ENCODE peak calls at places on chromosomes 12 and 14, in four cellular contexts. C is A549, F is WTC11, Q is K562. V is an unnamed sample.

GRCh38 chr12:94644622-94645021 is 5.7 kb downstream of the TMCC3 start:
- DNase-seq in C (no peak), F (no peak), Q (no peak), V (no peak)

GRCh38 chr12:79206871-79207270 is 342.3 kb downstream of the SYT1 start:
- DNase-seq in F (no peak), Q (no peak), C (peak), V (no peak)

GRCh38 chr12:89451876-89452275 is 72.7 kb downstream of the GALNT4 start:
- DNase-seq in Q (no peak), F (peak), C (no peak), V (no peak)

GRCh38 chr14:60649815-60650381 is 621 bp upstream of the SIX1 start:
- DNase-seq in Q (no peak), C (peak), F (peak), V (no peak)

GRCh38 chr14:105005929-105006830 is 14.7 kb downstream of the CDCA4 start:
- DNase-seq in Q (no peak), C (no peak), F (no peak), V (no peak)

GRCh38 chr14:96662116-96662901 is 134.9 kb upstream of the VRK1 start:
- DNase-seq in C (peak), F (no peak), Q (no peak), V (no peak)

GRCh38 chr12:56007892-56008471 is 10.9 kb downstream of the SUOX start:
- DNase-seq in F (no peak), C (no peak), Q (no peak), V (no peak)

GRCh38 chr14:36660736-36661505 is 739 bp upstream of the PAX9 start:
- DNase-seq in Q (no peak), C (no peak), F (peak), V (no peak)

GRCh38 chr14:31717294-31718085 is 156.3 kb downstream of the NUBPL start:
- DNase-seq in C (no peak), F (no peak), Q (no peak), V (peak)

GRCh38 chr12:9925746-9926393 is 6.3 kb downstream of the CLEC2A start:
- DNase-seq in F (peak), Q (no peak), C (peak), V (peak)

GRCh38 chr12:51970904-51971646 is 19.6 kb downstream of the ACVR1B start:
- DNase-seq in C (peak), F (peak), Q (peak), V (peak)

GRCh38 chr14:59116984-59117415 is 71.5 kb upstream of the DAAM1 start:
- DNase-seq in Q (no peak), F (no peak), C (no peak), V (no peak)

GRCh38 chr12:120234643-120235368 is 30.7 kb downstream of the PXN start:
- DNase-seq in F (peak), C (peak), Q (peak), V (peak)

GRCh38 chr14:55267816-55268215 is 3.4 kb upstream of the FBXO34 start:
- DNase-seq in Q (no peak), C (no peak), F (no peak), V (no peak)

GRCh38 chr14:86712176-86712575 is 1182.2 kb downstream of the FLRT2 start:
- DNase-seq in Q (no peak), F (no peak), C (no peak), V (peak)

GRCh38 chr14:93747102-93747501 is 41.2 kb downstream of the PRIMA1 start:
- DNase-seq in F (no peak), C (no peak), Q (no peak), V (no peak)

GRCh38 chr14:24075485-24076301 is 4.3 kb downstream of the CPNE6 start:
- DNase-seq in F (no peak), C (no peak), Q (no peak), V (no peak)

GRCh38 chr14:100074431-100075100 is 9.3 kb downstream of the EVL start:
- DNase-seq in C (no peak), Q (no peak), F (no peak), V (no peak)

GRCh38 chr12:56220611-56221232 is 1.0 kb downstream of the RNF41 start:
- DNase-seq in Q (no peak), F (no peak), C (no peak), V (no peak)

GRCh38 chr14:22819191-22819988 is 4.2 kb upstream of the SLC7A7 start:
- DNase-seq in F (peak), Q (no peak), C (peak), V (peak)

GRCh38 chr12:122006186-122006926 is 15.3 kb upstream of the BCL7A start:
- DNase-seq in C (no peak), Q (no peak), F (no peak), V (no peak)

GRCh38 chr12:42810006-42810405 is 220.5 kb upstream of the PRICKLE1 start:
- DNase-seq in C (no peak), F (no peak), Q (no peak), V (no peak)

GRCh38 chr12:13628067-13628466 is 353.3 kb downstream of the GRIN2B start:
- DNase-seq in F (peak), Q (no peak), C (no peak), V (no peak)

GRCh38 chr12:130335517-130336392 is 1.9 kb upstream of the PIWIL1 start:
- DNase-seq in C (peak), F (no peak), Q (peak), V (peak)

GRCh38 chr12:110224379-110225304 is 56.4 kb upstream of the ATP2A2 start:
- DNase-seq in F (no peak), Q (no peak), C (peak), V (peak)

GRCh38 chr12:43807361-43807760 is 1.2 kb upstream of the TWF1 start:
- DNase-seq in Q (no peak), C (no peak), F (no peak), V (no peak)

GRCh38 chr14:67440513-67440912 is 28.5 kb upstream of the PLEK2 start:
- DNase-seq in C (no peak), F (no peak), Q (no peak), V (no peak)

GRCh38 chr12:34236073-34236472 is 213.8 kb downstream of the ALG10 start:
- DNase-seq in C (no peak), F (no peak), Q (no peak), V (no peak)

GRCh38 chr12:70918321-70918720 is 2.2 kb downstream of the PTPRR start:
- DNase-seq in Q (no peak), F (no peak), C (no peak), V (no peak)

GRCh38 chr14:64421166-64421565 is 33.0 kb downstream of the MTHFD1 start:
- DNase-seq in C (peak), F (no peak), Q (no peak), V (no peak)

GRCh38 chr14:89947344-89947743 is 7.2 kb downstream of the EFCAB11 start:
- DNase-seq in Q (no peak), C (no peak), F (no peak), V (no peak)

DNA sequence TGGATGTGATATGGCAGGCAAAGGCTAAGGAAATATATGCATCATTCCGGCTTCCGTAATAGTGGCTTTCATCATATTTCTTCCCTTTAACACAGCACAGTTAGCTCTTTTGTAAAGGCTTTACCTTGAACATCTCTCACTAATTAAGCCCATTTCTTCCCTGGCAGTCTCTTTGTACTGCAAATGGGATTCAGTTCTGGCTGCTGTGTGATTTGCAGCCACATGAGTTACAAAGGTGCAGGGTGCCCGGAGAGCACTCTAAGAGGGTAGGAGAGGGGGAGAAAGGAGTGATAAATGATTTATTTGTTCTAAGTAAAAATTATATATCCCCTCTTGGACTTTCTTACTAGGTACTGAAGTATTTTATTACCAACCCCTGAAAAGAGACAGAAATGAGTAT is 232.1 kb upstream of the CCDC196 start:
- DNase-seq in F (no peak), C (no peak), Q (no peak), V (no peak)
- TF ChIP-seq NR3C1 in F (no peak), C (no peak), Q (no peak), V (no peak)

GRCh38 chr12:68432622-68433021 is 100.5 kb upstream of the MDM1 start:
- DNase-seq in F (no peak), Q (no peak), C (no peak), V (no peak)

GRCh38 chr12:68434391-68435007 is 102.3 kb upstream of the MDM1 start:
- DNase-seq in C (no peak), Q (no peak), F (no peak), V (no peak)

GRCh38 chr12:68439368-68440045 is 107.3 kb upstream of the MDM1 start:
- DNase-seq in Q (no peak), F (no peak), C (no peak), V (no peak)

GRCh38 chr12:68435238-68435637 is 103.1 kb upstream of the MDM1 start:
- DNase-seq in C (no peak), F (no peak), Q (no peak), V (no peak)

GRCh38 chr12:68435816-68436215 is 103.7 kb upstream of the MDM1 start:
- DNase-seq in C (peak), F (no peak), Q (no peak), V (no peak)
- TF ChIP-seq NR3C1 in C (no peak), F (no peak), Q (no peak), V (no peak)

GRCh38 chr14:72611506-72611905 is 282.4 kb downstream of the DPF3 start:
- DNase-seq in C (no peak), F (no peak), Q (no peak), V (no peak)
- TF ChIP-seq NR3C1 in C (no peak), F (no peak), Q (no peak), V (no peak)

DNA sequence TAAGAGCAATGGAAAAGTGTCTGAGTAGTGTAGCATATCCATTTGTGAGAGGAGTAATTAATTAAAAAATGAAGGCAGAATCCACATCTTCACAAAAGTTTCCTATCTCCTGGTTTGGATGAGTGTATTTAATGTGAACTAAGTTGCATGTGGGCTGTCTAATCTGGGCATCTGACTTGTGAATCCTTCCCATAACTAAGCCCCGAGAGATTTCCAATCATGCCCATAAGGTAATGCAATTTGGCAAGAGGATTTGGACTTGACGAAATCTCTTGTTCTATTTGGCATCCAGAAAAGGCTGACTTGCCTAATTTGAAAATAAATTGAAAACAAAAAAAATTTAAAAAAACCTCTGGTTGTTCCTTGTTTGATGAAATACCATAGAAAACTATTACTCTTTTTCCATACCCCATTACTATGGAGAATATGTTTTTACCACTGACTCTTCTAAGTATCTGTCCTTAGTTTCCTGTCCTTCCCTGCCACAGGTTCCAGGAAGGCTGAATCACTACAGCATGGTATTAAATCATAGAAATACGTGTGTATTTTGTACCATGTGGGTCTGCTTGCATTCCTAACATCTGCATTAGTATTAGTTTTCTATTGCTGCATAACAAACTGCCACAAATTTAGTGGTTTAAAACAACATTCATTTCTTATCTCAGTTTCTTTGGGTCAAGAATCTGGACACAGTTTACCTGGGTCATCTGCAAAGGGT is 48.4 kb downstream of the ETV6 start:
- DNase-seq in F (no peak), Q (no peak), C (no peak), V (no peak)
- TF ChIP-seq NR3C1 in F (no peak), Q (no peak), C (no peak), V (no peak)

DNA sequence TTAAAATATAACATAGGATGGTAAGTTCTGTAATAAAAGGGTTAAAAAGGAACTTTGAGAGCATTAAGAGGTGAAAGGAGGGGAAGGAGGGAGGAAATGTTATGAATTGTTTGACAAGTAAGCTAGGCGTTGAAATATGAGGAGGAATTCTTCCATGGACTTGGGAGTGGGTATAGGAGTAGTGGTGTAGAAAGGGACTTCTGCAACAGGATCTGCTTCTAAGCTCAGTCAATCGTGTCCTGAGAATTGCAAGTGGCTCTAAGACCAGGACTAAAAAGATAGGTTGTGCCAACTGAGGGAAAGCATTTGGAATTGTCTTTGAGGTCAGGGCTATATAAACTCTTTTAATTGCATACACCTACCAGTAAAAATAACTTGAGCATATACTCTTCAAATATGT is 74.1 kb upstream of the SLC38A2 start:
- DNase-seq in C (no peak), Q (no peak), F (no peak), V (no peak)
- TF ChIP-seq NR3C1 in C (no peak), Q (no peak), F (no peak), V (no peak)

DNA sequence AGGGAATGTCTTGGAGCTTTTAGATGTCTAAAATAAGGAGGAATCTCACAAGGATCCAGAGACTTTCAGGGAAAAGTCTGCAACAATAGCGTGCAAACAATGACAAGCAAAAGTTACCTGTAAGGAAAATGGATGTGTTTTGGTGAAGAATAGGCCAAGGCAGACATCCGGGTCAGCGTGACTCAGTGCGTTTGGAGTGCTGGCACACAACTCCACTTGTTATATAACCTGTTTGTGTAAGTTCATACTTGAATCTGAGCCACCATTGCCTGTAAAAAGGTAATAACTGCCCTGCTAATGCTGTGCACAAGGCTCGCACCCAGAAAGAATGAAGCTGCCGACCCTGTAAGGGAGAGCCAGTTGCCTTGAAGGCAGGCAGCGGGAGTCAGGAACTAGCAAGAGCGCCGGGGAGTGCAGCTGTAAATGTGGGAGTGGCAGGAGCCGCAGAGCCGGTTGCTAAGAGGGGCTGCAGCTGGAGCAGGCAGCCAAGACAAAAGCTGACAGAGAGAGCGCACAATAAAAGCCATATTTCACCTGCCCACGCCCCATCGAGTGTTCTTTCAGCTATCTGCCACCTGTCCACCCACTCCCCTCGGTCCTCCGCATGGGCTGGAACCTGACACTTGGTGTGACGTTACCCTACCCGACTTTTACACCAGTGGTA is 638.5 kb upstream of the MIS18BP1 start:
- DNase-seq in Q (no peak), F (peak), C (no peak), V (no peak)
- TF ChIP-seq NR3C1 in Q (no peak), F (no peak), C (no peak), V (no peak)

DNA sequence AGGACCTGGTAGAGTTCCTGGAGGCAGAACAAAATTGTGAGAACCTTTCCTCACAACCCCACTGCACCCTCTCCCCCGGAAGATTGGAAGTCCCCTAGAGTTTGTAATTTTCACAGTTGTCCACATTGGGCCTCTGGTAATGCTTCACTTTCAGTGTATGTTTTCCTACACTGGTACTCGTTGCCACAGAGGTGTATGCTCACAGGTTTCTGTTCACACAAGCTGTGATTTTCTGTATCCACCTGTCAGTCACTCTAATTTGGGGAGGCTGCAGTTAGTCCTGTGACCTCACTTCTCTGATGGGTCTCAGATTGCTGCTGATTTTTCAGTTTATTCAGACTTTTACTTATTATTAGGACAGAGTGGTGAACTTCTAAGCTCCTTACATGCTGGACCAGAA is 66.4 kb upstream of the BMP4 start:
- DNase-seq in F (no peak), C (no peak), Q (no peak), V (no peak)
- TF ChIP-seq NR3C1 in F (no peak), C (no peak), Q (no peak), V (no peak)

GRCh38 chr12:76284816-76285750 is 63.1 kb downstream of the BBS10 start:
- DNase-seq in F (peak), Q (no peak), C (peak), V (peak)
- TF ChIP-seq NR3C1 in F (no peak), Q (no peak), C (no peak), V (no peak)

GRCh38 chr12:93167331-93167730 is 210.4 kb upstream of the NUDT4 start:
- DNase-seq in C (no peak), Q (no peak), F (no peak), V (no peak)

GRCh38 chr12:93164103-93164880 is 213.4 kb upstream of the NUDT4 start:
- DNase-seq in F (no peak), C (no peak), Q (no peak), V (peak)

GRCh38 chr12:93166891-93167307 is 210.8 kb upstream of the NUDT4 start:
- DNase-seq in C (no peak), F (no peak), Q (no peak), V (no peak)

GRCh38 chr12:93165384-93165932 is 212.3 kb upstream of the NUDT4 start:
- DNase-seq in C (no peak), F (no peak), Q (no peak), V (no peak)

GRCh38 chr12:93163260-93164036 is 214.3 kb upstream of the NUDT4 start:
- DNase-seq in C (no peak), Q (no peak), F (no peak), V (no peak)
- TF ChIP-seq NR3C1 in C (no peak), Q (no peak), F (no peak), V (no peak)